ENCODE peak calls at places on chromosomes 12 and 14, in six cellular contexts. C, A, S, P, M and J are unnamed samples.

GRCh38 chr12:14654842-14655241 is 41.6 kb downstream of the GUCY2C start:
- DNase-seq in C (no peak), A (no peak), S (no peak), P (no peak), M (no peak), J (no peak)

GRCh38 chr12:124617615-124618014 is 50.2 kb upstream of the NCOR2 start:
- DNase-seq in C (no peak), A (no peak), S (no peak), P (no peak), M (no peak), J (no peak)

GRCh38 chr12:115946867-115947695 is 330.4 kb downstream of the MED13L start:
- DNase-seq in C (no peak), A (no peak), S (peak), P (no peak), M (peak), J (no peak)

GRCh38 chr14:71108398-71109114 is 201.3 kb downstream of the PCNX1 start:
- DNase-seq in C (no peak), A (no peak), S (no peak), P (no peak), M (no peak), J (no peak)

GRCh38 chr12:118357327-118358007 is 15.2 kb downstream of the TAOK3 start:
- DNase-seq in C (peak), A (no peak), S (no peak), P (peak), M (peak), J (no peak)

GRCh38 chr12:88577537-88577936 is 2.7 kb downstream of the KITLG start:
- DNase-seq in C (no peak), A (no peak), S (peak), P (no peak), M (peak), J (no peak)

GRCh38 chr14:100738269-100738691 is 11.6 kb downstream of the DLK1 start:
- DNase-seq in C (no peak), A (no peak), S (no peak), P (no peak), M (no peak), J (no peak)

GRCh38 chr12:124422570-124423523 is 128.0 kb downstream of the RFLNA start:
- DNase-seq in C (peak), A (peak), S (no peak), P (peak), M (peak), J (no peak)

GRCh38 chr14:100140452-100141132 is 18.9 kb downstream of the DEGS2 start:
- DNase-seq in C (no peak), A (no peak), S (peak), P (no peak), M (no peak), J (no peak)

GRCh38 chr14:75566321-75566720 is 12.1 kb upstream of the FLVCR2 start:
- DNase-seq in C (no peak), A (no peak), S (no peak), P (no peak), M (peak), J (no peak)

GRCh38 chr14:26282578-26282977 is 315.3 kb downstream of the NOVA1 start:
- DNase-seq in C (no peak), A (no peak), S (no peak), P (no peak), M (no peak), J (no peak)

GRCh38 chr12:116674643-116675183 is 63.2 kb downstream of the SPRING1 start:
- DNase-seq in C (no peak), A (no peak), S (no peak), P (no peak), M (peak), J (no peak)

GRCh38 chr14:37436519-37436918 is 158.5 kb downstream of the FOXA1 start:
- DNase-seq in C (no peak), A (no peak), S (no peak), P (no peak), M (no peak), J (no peak)

GRCh38 chr12:2294651-2295475 is 242.1 kb downstream of the CACNA1C start:
- DNase-seq in C (no peak), A (no peak), S (no peak), P (peak), M (peak), J (no peak)

GRCh38 chr12:50514526-50515276 is 9.9 kb downstream of the DIP2B start:
- DNase-seq in C (no peak), A (no peak), S (no peak), P (no peak), M (no peak), J (no peak)

GRCh38 chr12:88940854-88941253 is 360.6 kb upstream of the KITLG start:
- DNase-seq in C (no peak), A (no peak), S (no peak), P (no peak), M (no peak), J (no peak)

GRCh38 chr12:106144847-106145246 is 6.1 kb upstream of the NUAK1 start:
- DNase-seq in C (peak), A (no peak), S (no peak), P (no peak), M (peak), J (no peak)

GRCh38 chr14:99522934-99523660 is 41.9 kb downstream of the CCNK start:
- DNase-seq in C (no peak), A (peak), S (peak), P (no peak), M (no peak), J (no peak)

GRCh38 chr12:102526701-102527100 is 46.3 kb upstream of the IGF1 start:
- DNase-seq in C (no peak), A (no peak), S (no peak), P (no peak), M (no peak), J (no peak)

GRCh38 chr14:91891721-91892220 is 24.4 kb upstream of the TC2N start:
- DNase-seq in C (no peak), A (peak), S (no peak), P (no peak), M (peak), J (no peak)

GRCh38 chr14:36683083-36683724 is 21.5 kb downstream of the PAX9 start:
- DNase-seq in C (no peak), A (no peak), S (no peak), P (no peak), M (no peak), J (no peak)

GRCh38 chr14:89215166-89215940 is 201.7 kb downstream of the FOXN3 start:
- DNase-seq in C (no peak), A (no peak), S (no peak), P (no peak), M (no peak), J (no peak)

GRCh38 chr14:90491221-90491867 is 94.5 kb downstream of the CALM1 start:
- DNase-seq in C (peak), A (no peak), S (no peak), P (no peak), M (peak), J (no peak)

GRCh38 chr14:64736271-64737131 is 32.3 kb downstream of the PLEKHG3 start:
- DNase-seq in C (no peak), A (no peak), S (no peak), P (no peak), M (no peak), J (no peak)
- TF ChIP-seq CTCF in C (no peak), A (no peak), S (no peak), P (no peak), M (no peak), J (no peak)

DNA sequence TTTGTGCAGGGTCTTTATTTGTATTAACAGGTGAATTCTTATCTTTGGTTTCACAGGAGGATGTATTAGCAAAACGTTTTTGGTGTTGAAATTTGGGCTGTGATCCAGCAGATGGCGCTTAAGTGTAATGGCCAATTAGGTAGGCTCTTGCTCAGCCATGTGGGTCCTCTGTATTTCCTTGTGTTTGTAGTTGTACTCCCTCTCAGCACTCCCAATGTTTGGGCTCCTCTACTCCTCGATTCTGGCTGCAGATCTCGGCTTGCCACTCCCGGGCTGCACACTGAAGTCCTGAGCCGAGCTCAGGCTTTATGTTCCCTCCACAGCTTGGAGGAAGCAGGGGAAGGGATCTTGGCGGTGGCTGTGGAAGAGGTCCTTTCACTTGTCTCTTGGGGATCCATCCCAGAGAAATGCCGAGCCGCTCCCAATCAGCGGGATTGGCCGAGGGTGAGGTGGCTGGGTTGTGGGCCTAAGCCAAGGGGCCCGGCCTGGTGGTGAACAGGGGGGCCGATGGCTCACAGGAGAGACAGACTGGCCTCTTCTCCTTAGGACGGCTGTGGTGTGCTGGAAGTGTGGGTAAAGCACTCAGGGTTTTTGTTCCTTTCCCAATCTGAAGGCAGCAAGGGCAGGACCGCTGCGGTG is 133.7 kb downstream of the AEBP2 start:
- DNase-seq in C (peak), A (peak), S (peak), P (no peak), M (peak), J (no peak)
- TF ChIP-seq CTCF in C (peak), A (peak), S (peak), P (no peak), M (peak), J (no peak)

GRCh38 chr14:94377866-94378470 is 10.4 kb downstream of the SERPINA1 start:
- DNase-seq in C (no peak), A (no peak), S (no peak), P (no peak), M (no peak), J (no peak)
- TF ChIP-seq CTCF in C (no peak), A (no peak), S (no peak), P (no peak), M (no peak), J (no peak)

GRCh38 chr12:79374543-79374942 is 316.2 kb downstream of the PAWR start:
- DNase-seq in C (no peak), A (no peak), S (no peak), P (no peak), M (no peak), J (no peak)
- TF ChIP-seq CTCF in C (peak), A (no peak), S (no peak), P (no peak), M (no peak), J (no peak)

GRCh38 chr12:30457621-30458289 is 237.9 kb downstream of the IPO8 start:
- DNase-seq in C (peak), A (peak), S (peak), P (no peak), M (peak), J (no peak)
- TF ChIP-seq CTCF in C (peak), A (peak), S (peak), P (no peak), M (peak), J (no peak)

DNA sequence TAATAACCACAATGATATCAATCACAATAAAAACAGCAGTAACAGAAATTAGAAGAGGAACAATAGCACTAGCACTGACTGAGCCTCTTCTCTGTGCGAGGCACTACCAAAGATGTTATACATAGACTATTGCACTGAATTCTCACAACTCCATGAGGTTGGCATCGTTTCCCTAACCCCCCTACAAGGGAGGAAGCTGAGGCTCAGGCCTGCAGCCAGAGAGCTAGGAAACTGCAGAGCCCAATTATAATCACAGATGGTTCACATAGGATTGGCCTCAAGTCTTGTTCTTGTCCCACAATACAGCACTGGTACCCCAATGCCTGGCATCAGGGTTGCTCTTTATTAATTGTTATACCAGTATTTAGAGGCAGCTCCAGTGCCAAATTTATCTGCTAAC is 278.0 kb downstream of the CEP128 start:
- DNase-seq in C (no peak), A (no peak), S (no peak), P (no peak), M (no peak), J (no peak)
- TF ChIP-seq CTCF in C (no peak), A (no peak), S (no peak), P (no peak), M (no peak), J (no peak)

GRCh38 chr12:93358058-93358457 is 19.7 kb upstream of the NUDT4 start:
- DNase-seq in C (no peak), A (no peak), S (no peak), P (no peak), M (no peak), J (no peak)
- TF ChIP-seq CTCF in C (no peak), A (no peak), S (no peak), P (no peak), M (no peak), J (no peak)

GRCh38 chr14:65359503-65359902 is 53.0 kb upstream of the FUT8 start:
- DNase-seq in C (no peak), A (no peak), S (no peak), P (no peak), M (peak), J (no peak)
- TF ChIP-seq CTCF in C (peak), A (no peak), S (peak), P (no peak), M (no peak), J (no peak)

GRCh38 chr12:100404769-100405407 is 48.0 kb downstream of the SLC17A8 start:
- DNase-seq in C (peak), A (no peak), S (peak), P (no peak), M (peak), J (no peak)
- TF ChIP-seq CTCF in C (peak), A (peak), S (peak), P (no peak), M (peak), J (no peak)